ENCODE peak calls at places on chromosomes 11 and 22, in ten cellular contexts. I, D, C, W, E, P, Q, K, N and G are unnamed samples.

GRCh38 chr11:38332046-38332445 is 1734.0 kb upstream of the RAG2 start:
- DNase-seq in I (no peak), D (no peak), C (no peak), W (no peak), E (no peak), P (no peak), Q (no peak), K (no peak), N (no peak), G (peak)

GRCh38 chr11:131884461-131885073 is 514.2 kb downstream of the NTM start:
- DNase-seq in I (no peak), D (no peak), C (no peak), W (no peak), E (no peak), P (no peak), Q (no peak), K (no peak), N (no peak), G (no peak)

GRCh38 chr11:111923351-111923788 is 4.7 kb downstream of the C11orf52 start:
- DNase-seq in I (no peak), D (no peak), C (no peak), W (peak), E (peak), P (peak), Q (no peak), K (no peak), N (no peak), G (peak)

GRCh38 chr11:101003468-101003867 is 126.1 kb downstream of the PGR start:
- DNase-seq in I (peak), D (no peak), C (no peak), W (no peak), E (no peak), P (no peak), Q (no peak), K (no peak), N (peak), G (no peak)

GRCh38 chr11:76209956-76210885 is 3.9 kb upstream of the WNT11 start:
- DNase-seq in I (peak), D (peak), C (peak), W (peak), E (peak), P (peak), Q (no peak), K (peak), N (peak), G (peak)

GRCh38 chr11:117557321-117557720 is 229.7 kb downstream of the CEP164 start:
- DNase-seq in I (no peak), D (no peak), C (peak), W (no peak), E (no peak), P (no peak), Q (no peak), K (no peak), N (no peak), G (no peak)

GRCh38 chr11:105046898-105047579 is 1.9 kb upstream of the CARD16 start:
- DNase-seq in I (no peak), D (peak), C (no peak), W (no peak), E (no peak), P (peak), Q (no peak), K (no peak), N (peak), G (peak)

GRCh38 chr11:126312903-126313460 is 9.1 kb downstream of the DCPS start:
- DNase-seq in I (no peak), D (no peak), C (no peak), W (no peak), E (no peak), P (no peak), Q (no peak), K (no peak), N (no peak), G (no peak)

GRCh38 chr11:90594658-90595057 is 371.8 kb upstream of the CHORDC1 start:
- DNase-seq in I (no peak), D (no peak), C (no peak), W (no peak), E (no peak), P (no peak), Q (no peak), K (peak), N (peak), G (no peak)

GRCh38 chr11:92424281-92424680 is 199.7 kb downstream of the FAT3 start:
- DNase-seq in I (no peak), D (peak), C (no peak), W (no peak), E (no peak), P (no peak), Q (no peak), K (no peak), N (no peak), G (peak)

GRCh38 chr11:36699271-36699670 is 101.2 kb upstream of the RAG2 start:
- DNase-seq in I (no peak), D (no peak), C (no peak), W (no peak), E (no peak), P (no peak), Q (no peak), K (no peak), N (no peak), G (no peak)

GRCh38 chr11:73384531-73384870 is 8.3 kb downstream of the RELT start:
- DNase-seq in I (no peak), D (no peak), C (no peak), W (no peak), E (no peak), P (no peak), Q (no peak), K (no peak), N (no peak), G (no peak)

GRCh38 chr11:59247535-59248227 is 35.0 kb upstream of the MPEG1 start:
- DNase-seq in I (no peak), D (no peak), C (no peak), W (no peak), E (peak), P (peak), Q (no peak), K (peak), N (no peak), G (peak)

GRCh38 chr11:1679881-1680280 is 17.1 kb upstream of the KRTAP5-6 start:
- DNase-seq in I (no peak), D (no peak), C (no peak), W (no peak), E (no peak), P (no peak), Q (no peak), K (no peak), N (no peak), G (no peak)

GRCh38 chr11:133122260-133122659 is 410.0 kb downstream of the OPCML start:
- DNase-seq in I (no peak), D (no peak), C (no peak), W (no peak), E (no peak), P (no peak), Q (no peak), K (no peak), N (peak), G (no peak)

GRCh38 chr22:39553429-39553828 is 17.1 kb upstream of the CACNA1I start:
- DNase-seq in I (no peak), D (no peak), C (no peak), W (no peak), E (no peak), P (no peak), Q (no peak), K (no peak), N (no peak), G (no peak)

GRCh38 chr11:104918113-104918824 is 20.0 kb upstream of the CASP12 start:
- DNase-seq in I (peak), D (peak), C (no peak), W (no peak), E (no peak), P (peak), Q (no peak), K (no peak), N (no peak), G (peak)

GRCh38 chr11:112780351-112781043 is 180.7 kb upstream of the NCAM1 start:
- DNase-seq in I (no peak), D (no peak), C (no peak), W (peak), E (peak), P (peak), Q (no peak), K (peak), N (no peak), G (peak)

GRCh38 chr11:117478126-117478856 is 150.6 kb downstream of the CEP164 start:
- DNase-seq in I (no peak), D (no peak), C (no peak), W (no peak), E (no peak), P (no peak), Q (no peak), K (no peak), N (no peak), G (no peak)

GRCh38 chr11:70672991-70673670 is 274.8 kb downstream of the CTTN start:
- DNase-seq in I (no peak), D (no peak), C (no peak), W (no peak), E (no peak), P (no peak), Q (no peak), K (no peak), N (no peak), G (no peak)

GRCh38 chr22:40342521-40342920 is 3.8 kb upstream of the ADSL start:
- DNase-seq in I (no peak), D (no peak), C (no peak), W (no peak), E (no peak), P (no peak), Q (no peak), K (no peak), N (no peak), G (no peak)

GRCh38 chr11:71198141-71198822 is 54.1 kb downstream of the SHANK2 start:
- DNase-seq in I (no peak), D (no peak), C (no peak), W (no peak), E (no peak), P (no peak), Q (no peak), K (no peak), N (no peak), G (no peak)

GRCh38 chr11:59218893-59219292 is 6.2 kb upstream of the MPEG1 start:
- DNase-seq in I (no peak), D (no peak), C (no peak), W (no peak), E (no peak), P (no peak), Q (no peak), K (no peak), N (no peak), G (no peak)

GRCh38 chr11:30560345-30561106 is 25.6 kb downstream of the MPPED2 start:
- DNase-seq in I (no peak), D (no peak), C (no peak), W (no peak), E (no peak), P (no peak), Q (no peak), K (no peak), N (peak), G (peak)

GRCh38 chr22:46953968-46954755 is 191.7 kb downstream of the TBC1D22A start:
- DNase-seq in I (no peak), D (no peak), C (no peak), W (no peak), E (no peak), P (no peak), Q (no peak), K (no peak), N (peak), G (no peak)

GRCh38 chr11:84673753-84674152 is 953.4 kb downstream of the DLG2 start:
- DNase-seq in I (no peak), D (peak), C (no peak), W (no peak), E (no peak), P (peak), Q (no peak), K (no peak), N (peak), G (peak)

GRCh38 chr11:62445314-62445740 is 26.5 kb downstream of the SCGB1A1 start:
- DNase-seq in I (no peak), D (no peak), C (no peak), W (peak), E (peak), P (peak), Q (no peak), K (peak), N (no peak), G (peak)

GRCh38 chr11:62575156-62575555 is 1.5 kb upstream of the EEF1G start:
- DNase-seq in I (no peak), D (no peak), C (peak), W (no peak), E (no peak), P (no peak), Q (no peak), K (no peak), N (no peak), G (no peak)

GRCh38 chr11:5178046-5178837 is 22.2 kb downstream of the OR51V1 start:
- DNase-seq in I (no peak), D (no peak), C (no peak), W (no peak), E (no peak), P (no peak), Q (no peak), K (no peak), N (no peak), G (no peak)

GRCh38 chr11:69837791-69838190 is 18.6 kb upstream of the FGF3 start:
- DNase-seq in I (no peak), D (no peak), C (no peak), W (peak), E (no peak), P (no peak), Q (no peak), K (no peak), N (no peak), G (no peak)

GRCh38 chr11:11663907-11664306 is 42.1 kb upstream of the GALNT18 start:
- DNase-seq in I (no peak), D (no peak), C (no peak), W (no peak), E (no peak), P (no peak), Q (no peak), K (no peak), N (no peak), G (no peak)

GRCh38 chr11:124625504-124626168 is 3.0 kb downstream of the TBRG1 start:
- DNase-seq in I (no peak), D (no peak), C (no peak), W (no peak), E (no peak), P (no peak), Q (no peak), K (no peak), N (no peak), G (no peak)
- H3K4me3 ChIP-seq in I (no peak), D (no peak), C (no peak), W (no peak), E (no peak), P (no peak), Q (no peak), K (no peak), N (no peak), G (no peak)

DNA sequence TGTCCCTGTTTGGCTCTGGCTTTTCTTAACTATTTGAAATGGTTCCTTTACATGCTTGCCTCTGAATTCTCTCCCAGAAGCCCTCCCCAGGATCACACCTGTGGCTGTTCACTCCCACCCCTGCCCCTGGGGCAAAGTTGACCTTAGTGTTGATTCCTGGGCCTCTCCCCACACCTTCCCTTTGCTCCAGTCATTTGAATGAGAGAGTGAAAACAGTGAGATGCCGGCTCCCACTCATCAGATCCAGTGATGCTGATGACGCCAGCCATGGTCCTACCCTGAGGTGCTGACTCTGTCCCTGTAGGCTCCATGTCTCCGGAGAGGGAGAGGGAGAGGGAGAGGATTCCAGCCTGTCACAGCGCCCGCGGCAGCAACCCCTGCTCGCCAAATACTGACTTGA is 40.7 kb downstream of the LRP5 start:
- DNase-seq in I (no peak), D (no peak), C (no peak), W (no peak), E (no peak), P (no peak), Q (no peak), K (no peak), N (no peak), G (no peak)
- H3K4me3 ChIP-seq in I (no peak), D (no peak), C (no peak), W (no peak), E (no peak), P (no peak), Q (no peak), K (no peak), N (no peak), G (no peak)

GRCh38 chr22:20180245-20180630 is 29.4 kb upstream of the CCDC188 start:
- DNase-seq in I (no peak), D (no peak), C (no peak), W (no peak), E (no peak), P (no peak), Q (no peak), K (no peak), N (peak), G (no peak)
- H3K4me3 ChIP-seq in I (no peak), D (no peak), C (no peak), W (no peak), E (no peak), P (no peak), Q (no peak), K (no peak), N (no peak), G (no peak)

GRCh38 chr11:114291847-114292680 is 4.1 kb upstream of the NNMT start:
- DNase-seq in I (no peak), D (peak), C (no peak), W (no peak), E (no peak), P (peak), Q (no peak), K (no peak), N (no peak), G (peak)
- H3K4me3 ChIP-seq in I (no peak), D (no peak), C (peak), W (peak), E (peak), P (peak), Q (no peak), K (peak), N (no peak), G (no peak)

DNA sequence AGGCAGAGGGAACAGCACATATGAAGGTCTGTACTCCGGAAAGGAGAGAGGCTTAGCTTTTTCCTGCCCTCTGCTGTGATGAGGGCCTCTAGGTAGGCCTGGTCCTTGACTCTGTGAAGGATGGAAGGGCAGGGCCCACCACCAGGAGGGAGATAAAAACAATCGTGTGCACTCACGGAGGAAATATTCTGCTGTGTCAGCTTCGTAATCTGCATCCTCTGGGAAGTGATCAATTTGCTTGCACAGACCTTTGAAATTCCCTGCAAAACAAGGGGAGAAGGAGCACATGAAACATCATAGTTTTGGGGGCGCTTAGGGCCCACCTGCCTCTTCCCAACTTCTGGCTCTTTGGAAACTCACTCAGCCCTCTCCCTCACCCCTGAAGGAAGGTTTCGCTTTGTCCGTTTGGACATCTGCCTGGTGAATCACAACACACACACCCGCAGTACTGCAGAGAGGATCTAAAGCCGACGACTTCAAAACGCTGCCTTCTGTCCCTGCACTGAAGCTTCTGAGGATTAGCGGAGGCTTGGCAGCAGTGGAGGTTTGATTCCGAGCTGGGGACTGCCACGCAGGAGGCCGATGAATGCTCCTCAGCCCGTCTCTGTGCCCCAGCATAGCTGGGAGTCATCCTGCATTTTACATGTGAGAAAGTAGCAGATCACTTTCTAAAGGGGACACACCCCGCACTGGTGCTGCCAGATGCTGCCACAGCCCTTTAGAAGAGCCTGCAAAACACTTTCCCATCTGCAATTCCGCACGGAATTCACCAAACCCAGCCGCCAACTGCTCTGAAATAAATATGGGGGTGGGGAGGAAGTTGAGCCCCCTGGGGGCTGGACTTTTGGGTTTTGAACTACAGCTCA is 58.6 kb upstream of the EIF3D start:
- DNase-seq in I (no peak), D (peak), C (no peak), W (no peak), E (no peak), P (peak), Q (no peak), K (no peak), N (no peak), G (peak)
- H3K4me3 ChIP-seq in I (no peak), D (no peak), C (no peak), W (no peak), E (no peak), P (peak), Q (no peak), K (no peak), N (no peak), G (no peak)

GRCh38 chr22:50084085-50084484 is 1.1 kb downstream of the MLC1 start:
- DNase-seq in I (peak), D (no peak), C (no peak), W (no peak), E (no peak), P (no peak), Q (no peak), K (no peak), N (no peak), G (no peak)
- H3K4me3 ChIP-seq in I (no peak), D (no peak), C (no peak), W (no peak), E (no peak), P (no peak), Q (no peak), K (no peak), N (no peak), G (no peak)

GRCh38 chr11:116190206-116190605 is 582.6 kb downstream of the BUD13 start:
- DNase-seq in I (no peak), D (no peak), C (no peak), W (no peak), E (no peak), P (no peak), Q (no peak), K (no peak), N (no peak), G (no peak)

GRCh38 chr11:116194156-116194904 is 578.5 kb downstream of the BUD13 start:
- DNase-seq in I (no peak), D (no peak), C (no peak), W (no peak), E (no peak), P (no peak), Q (no peak), K (no peak), N (no peak), G (no peak)

GRCh38 chr11:116190861-116191260 is 581.9 kb downstream of the BUD13 start:
- DNase-seq in I (no peak), D (no peak), C (no peak), W (no peak), E (no peak), P (no peak), Q (no peak), K (no peak), N (no peak), G (no peak)

GRCh38 chr11:116193321-116194114 is 579.3 kb downstream of the BUD13 start:
- DNase-seq in I (no peak), D (peak), C (peak), W (no peak), E (peak), P (peak), Q (no peak), K (peak), N (peak), G (peak)

GRCh38 chr11:116192509-116193206 is 580.1 kb downstream of the BUD13 start:
- DNase-seq in I (no peak), D (no peak), C (no peak), W (no peak), E (no peak), P (no peak), Q (no peak), K (no peak), N (peak), G (no peak)
- H3K4me3 ChIP-seq in I (no peak), D (peak), C (peak), W (peak), E (peak), P (no peak), Q (no peak), K (peak), N (peak), G (peak)

GRCh38 chr11:34056672-34057071 is 5.1 kb downstream of the CAPRIN1 start:
- DNase-seq in I (no peak), D (no peak), C (no peak), W (no peak), E (no peak), P (no peak), Q (no peak), K (no peak), N (no peak), G (no peak)
- H3K4me3 ChIP-seq in I (peak), D (no peak), C (no peak), W (no peak), E (no peak), P (no peak), Q (no peak), K (no peak), N (peak), G (no peak)

GRCh38 chr11:83191986-83192385 is 1.5 kb upstream of the ANKRD42 start:
- DNase-seq in I (no peak), D (no peak), C (no peak), W (no peak), E (no peak), P (no peak), Q (no peak), K (no peak), N (no peak), G (no peak)
- H3K4me3 ChIP-seq in I (peak), D (peak), C (no peak), W (no peak), E (peak), P (no peak), Q (peak), K (peak), N (peak), G (no peak)